ENCODE peak calls at places on chromosomes 12 and 14, in five cellular contexts. M is T-helper 2 cell, D is foreskin fibroblast, I is progenitor cell of endocrine pancreas, R is iPS-NIHi11. L is an unnamed sample.

GRCh38 chr12:76085159-76085868 is 829 bp upstream of the NAP1L1 start:
- DNase-seq in M (peak; percentile 63), D (no peak), I (no peak), R (no peak), L (peak; percentile 25)

GRCh38 chr14:74660863-74661262 is 48.8 kb upstream of the LTBP2 start:
- DNase-seq in M (no peak), D (no peak), I (no peak), R (no peak), L (no peak)

GRCh38 chr14:101705733-101706508 is 55.6 kb upstream of the PPP2R5C start:
- DNase-seq in M (peak; percentile 57), D (peak; percentile 43), I (no peak), R (peak; percentile 46), L (no peak)

GRCh38 chr14:105326891-105327694 is 12.5 kb downstream of the PACS2 start:
- DNase-seq in M (no peak), D (no peak), I (no peak), R (peak; percentile 76), L (no peak)

GRCh38 chr12:50006754-50007442 is 18.4 kb downstream of the RACGAP1 start:
- DNase-seq in M (no peak), D (peak; percentile 62), I (no peak), R (no peak), L (no peak)

GRCh38 chr12:111291357-111291756 is 77.5 kb downstream of the PHETA1 start:
- DNase-seq in M (no peak), D (no peak), I (no peak), R (no peak), L (no peak)

GRCh38 chr14:24307575-24308341 is at the start of gene CIDEB:
- DNase-seq in M (peak; percentile 38), D (peak; percentile 81), I (peak; percentile 55), R (peak; percentile 83), L (peak; percentile 65)

GRCh38 chr14:26286066-26286791 is 311.6 kb downstream of the NOVA1 start:
- DNase-seq in M (no peak), D (peak; percentile 30), I (no peak), R (no peak), L (no peak)

GRCh38 chr12:118330421-118331018 is 42.2 kb downstream of the TAOK3 start:
- DNase-seq in M (no peak), D (peak; percentile 90), I (no peak), R (no peak), L (peak; percentile 74)

GRCh38 chr12:105032703-105033357 is 46.7 kb downstream of the NOPCHAP1 start:
- DNase-seq in M (no peak), D (no peak), I (no peak), R (no peak), L (no peak)

GRCh38 chr12:124837249-124837897 is 26.3 kb downstream of the SCARB1 start:
- DNase-seq in M (no peak), D (no peak), I (no peak), R (no peak), L (no peak)

GRCh38 chr12:56158926-56159461 is 835 bp downstream of the MYL6 start:
- DNase-seq in M (no peak), D (peak; percentile 88), I (no peak), R (peak; percentile 64), L (peak; percentile 53)

GRCh38 chr12:132150780-132151144 is 6.5 kb downstream of the NOC4L start:
- DNase-seq in M (no peak), D (no peak), I (peak; percentile 7), R (no peak), L (no peak)

GRCh38 chr12:27547592-27547991 is 23.6 kb downstream of the PPFIBP1 start:
- DNase-seq in M (no peak), D (no peak), I (no peak), R (no peak), L (no peak)

GRCh38 chr14:105889666-105890473 is 363.5 kb downstream of the TMEM121 start:
- DNase-seq in M (no peak), D (no peak), I (no peak), R (no peak), L (no peak)

GRCh38 chr14:33254876-33255275 is 316.2 kb downstream of the NPAS3 start:
- DNase-seq in M (no peak), D (no peak), I (no peak), R (no peak), L (peak; percentile 1)

GRCh38 chr14:71625175-71625574 is 307.1 kb upstream of the RGS6 start:
- DNase-seq in M (no peak), D (no peak), I (no peak), R (no peak), L (no peak)

GRCh38 chr12:80216890-80217559 is 117.7 kb downstream of the OTOGL start:
- DNase-seq in M (no peak), D (no peak), I (no peak), R (no peak), L (no peak)

GRCh38 chr14:68970096-68970612 is 8.9 kb downstream of the ACTN1 start:
- DNase-seq in M (peak; percentile 41), D (no peak), I (no peak), R (no peak), L (no peak)

GRCh38 chr12:117036547-117036946 is 62.7 kb downstream of the TESC start:
- DNase-seq in M (no peak), D (no peak), I (no peak), R (no peak), L (no peak)

GRCh38 chr12:76329163-76329562 is 19.1 kb downstream of the BBS10 start:
- DNase-seq in M (no peak), D (peak; percentile 93), I (no peak), R (peak; percentile 5), L (peak; percentile 33)

GRCh38 chr14:49621114-49621881 is 699 bp downstream of the MGAT2 start:
- DNase-seq in M (no peak), D (peak; percentile 81), I (peak; percentile 39), R (no peak), L (no peak)

GRCh38 chr14:62143235-62143634 is 381.0 kb downstream of the SNAPC1 start:
- DNase-seq in M (no peak), D (peak; percentile 75), I (no peak), R (no peak), L (no peak)

GRCh38 chr14:98580131-98580678 is 691.8 kb downstream of the BCL11B start:
- DNase-seq in M (peak; percentile 1), D (no peak), I (peak; percentile 17), R (peak; percentile 44), L (no peak)

GRCh38 chr14:64643709-64644108 is 60.5 kb upstream of the PLEKHG3 start:
- DNase-seq in M (no peak), D (no peak), I (no peak), R (no peak), L (no peak)

GRCh38 chr12:124637586-124637985 is 70.2 kb upstream of the NCOR2 start:
- DNase-seq in M (no peak), D (no peak), I (no peak), R (no peak), L (no peak)

GRCh38 chr12:46604684-46605083 is 221.1 kb downstream of the SLC38A4 start:
- DNase-seq in M (no peak), D (no peak), I (no peak), R (no peak), L (no peak)

GRCh38 chr12:32448581-32448980 is 49.2 kb downstream of the FGD4 start:
- DNase-seq in M (no peak), D (no peak), I (no peak), R (no peak), L (no peak)

GRCh38 chr14:61671086-61671485 is 24.2 kb upstream of the HIF1A start:
- DNase-seq in M (peak; percentile 55), D (no peak), I (no peak), R (no peak), L (no peak)

GRCh38 chr12:89427508-89428156 is 75.3 kb upstream of the DUSP6 start:
- DNase-seq in M (peak; percentile 5), D (no peak), I (no peak), R (no peak), L (no peak)

GRCh38 chr14:72256055-72256454 is 323.8 kb downstream of the RGS6 start:
- DNase-seq in M (no peak), D (no peak), I (no peak), R (no peak), L (no peak)

GRCh38 chr14:69580009-69580577 is 5.4 kb upstream of the CCDC177 start:
- DNase-seq in M (no peak), D (peak; percentile 70), I (peak; percentile 24), R (peak; percentile 69), L (no peak)

GRCh38 chr12:129696952-129697351 is 206.9 kb downstream of the TMEM132D start:
- DNase-seq in M (no peak), D (no peak), I (no peak), R (no peak), L (no peak)

GRCh38 chr14:20343855-20344205 is 395 bp downstream of the PARP2 start:
- DNase-seq in M (no peak), D (peak; percentile 55), I (no peak), R (no peak), L (no peak)

GRCh38 chr12:59453461-59453860 is 142.4 kb upstream of the SLC16A7 start:
- DNase-seq in M (no peak), D (peak; percentile 69), I (no peak), R (no peak), L (no peak)

GRCh38 chr14:106308839-106309389 is 782.5 kb downstream of the TMEM121 start:
- DNase-seq in M (peak; percentile 49), D (peak; percentile 1), I (no peak), R (peak; percentile 9), L (peak; percentile 4)

GRCh38 chr12:66210840-66211239 is 21.8 kb downstream of the IRAK3 start:
- DNase-seq in M (no peak), D (peak; percentile 14), I (no peak), R (no peak), L (no peak)

GRCh38 chr12:92582466-92582865 is 120.3 kb upstream of the PLEKHG7 start:
- DNase-seq in M (no peak), D (peak; percentile 14), I (no peak), R (no peak), L (no peak)

GRCh38 chr12:112170971-112171596 is 45.7 kb downstream of the TRAFD1 start:
- DNase-seq in M (no peak), D (no peak), I (no peak), R (no peak), L (no peak)